ENCODE peak calls at places on chromosomes 4 and X, in ten cellular contexts. F is fibroblast of pulmonary artery; H is Jurkat, Clone E6-1; P is hepatocyte; U is AG04450; I is keratinocyte; B is foreskin fibroblast; A is AG04449; G is bronchial epithelial cell; T is GM12865. C is an unnamed sample.

GRCh38 chr4:2297606-2298517 is 36.0 kb upstream of the MXD4 start:
- DNase-seq in F (no peak), H (no peak), P (no peak), U (no peak), I (no peak), B (no peak), A (no peak), G (no peak), T (peak), C (no peak)

GRCh38 chr4:6419452-6420028 is 52.9 kb downstream of the PPP2R2C start:
- DNase-seq in F (peak), H (no peak), P (no peak), U (no peak), I (no peak), B (peak), A (no peak), G (no peak), T (no peak), C (no peak)

GRCh38 chrX:38917954-38918353 is 116.7 kb downstream of the MID1IP1 start:
- DNase-seq in F (no peak), H (no peak), P (no peak), U (no peak), I (no peak), B (no peak), A (no peak), G (no peak), T (no peak), C (no peak)

GRCh38 chr4:137363496-137363895 is 168.8 kb downstream of the PCDH18 start:
- DNase-seq in F (peak), H (no peak), P (no peak), U (no peak), I (no peak), B (no peak), A (no peak), G (no peak), T (no peak), C (no peak)

GRCh38 chr4:6916587-6917444 is 7.2 kb downstream of the TBC1D14 start:
- DNase-seq in F (peak), H (no peak), P (peak), U (no peak), I (peak), B (no peak), A (no peak), G (peak), T (peak), C (no peak)

GRCh38 chr4:1537410-1538095 is 131.3 kb upstream of the NKX1-1 start:
- DNase-seq in F (no peak), H (no peak), P (no peak), U (no peak), I (no peak), B (no peak), A (no peak), G (no peak), T (no peak), C (no peak)

GRCh38 chrX:5775985-5776384 is 452.7 kb downstream of the NLGN4X start:
- DNase-seq in F (no peak), H (peak), P (no peak), U (no peak), I (no peak), B (no peak), A (no peak), G (no peak), T (no peak), C (no peak)

GRCh38 chrX:109886122-109886761 is 116.7 kb upstream of the TMEM164 start:
- DNase-seq in F (peak), H (peak), P (peak), U (no peak), I (peak), B (peak), A (no peak), G (peak), T (peak), C (peak)

GRCh38 chrX:83588409-83588808 is 80.3 kb downstream of the POU3F4 start:
- DNase-seq in F (no peak), H (no peak), P (no peak), U (no peak), I (no peak), B (no peak), A (no peak), G (no peak), T (no peak), C (no peak)

GRCh38 chr4:65658117-65658516 is 12.2 kb downstream of the EPHA5 start:
- DNase-seq in F (no peak), H (no peak), P (no peak), U (no peak), I (no peak), B (no peak), A (no peak), G (no peak), T (no peak), C (no peak)

GRCh38 chr4:117455088-117455487 is 369.7 kb upstream of the TRAM1L1 start:
- DNase-seq in F (no peak), H (no peak), P (no peak), U (no peak), I (no peak), B (no peak), A (no peak), G (no peak), T (no peak), C (no peak)

GRCh38 chrX:47802589-47802988 is 34.1 kb upstream of the ZNF81 start:
- DNase-seq in F (peak), H (no peak), P (no peak), U (no peak), I (no peak), B (no peak), A (no peak), G (peak), T (no peak), C (no peak)

GRCh38 chr4:27305246-27305645 is 444.6 kb downstream of the STIM2 start:
- DNase-seq in F (no peak), H (no peak), P (peak), U (no peak), I (no peak), B (no peak), A (no peak), G (no peak), T (no peak), C (no peak)

GRCh38 chr4:168483786-168484185 is 3.5 kb upstream of the DDX60L start:
- DNase-seq in F (peak), H (no peak), P (no peak), U (no peak), I (no peak), B (peak), A (no peak), G (no peak), T (no peak), C (no peak)

GRCh38 chr4:139975830-139976272 is 178.1 kb downstream of the MAML3 start:
- DNase-seq in F (peak), H (no peak), P (no peak), U (no peak), I (no peak), B (peak), A (no peak), G (peak), T (peak), C (no peak)

GRCh38 chr4:185997287-185997686 is 71.7 kb upstream of the TLR3 start:
- DNase-seq in F (no peak), H (no peak), P (no peak), U (no peak), I (no peak), B (no peak), A (no peak), G (no peak), T (no peak), C (no peak)

GRCh38 chr4:3469386-3470243 is 6.5 kb downstream of the DOK7 start:
- DNase-seq in F (no peak), H (no peak), P (no peak), U (no peak), I (no peak), B (no peak), A (no peak), G (no peak), T (no peak), C (no peak)

GRCh38 chr4:94468093-94468492 is 16.4 kb downstream of the PDLIM5 start:
- DNase-seq in F (no peak), H (no peak), P (no peak), U (no peak), I (no peak), B (no peak), A (no peak), G (no peak), T (no peak), C (no peak)

GRCh38 chr4:118981839-118982381 is 93.3 kb downstream of the SYNPO2 start:
- DNase-seq in F (peak), H (peak), P (peak), U (peak), I (peak), B (peak), A (peak), G (peak), T (peak), C (peak)

GRCh38 chr4:110667670-110668069 is 44.8 kb upstream of the PITX2 start:
- DNase-seq in F (no peak), H (no peak), P (no peak), U (no peak), I (no peak), B (no peak), A (no peak), G (no peak), T (no peak), C (no peak)

GRCh38 chr4:1970926-1971325 is 37.8 kb downstream of the NELFA start:
- DNase-seq in F (no peak), H (no peak), P (no peak), U (no peak), I (no peak), B (no peak), A (no peak), G (no peak), T (no peak), C (no peak)

GRCh38 chr4:2390146-2390545 is 28.3 kb downstream of the ZFYVE28 start:
- DNase-seq in F (no peak), H (no peak), P (no peak), U (no peak), I (no peak), B (no peak), A (no peak), G (no peak), T (no peak), C (no peak)

GRCh38 chrX:45889471-45889870 is 655.8 kb downstream of the ZNF674 start:
- DNase-seq in F (peak), H (no peak), P (no peak), U (no peak), I (no peak), B (peak), A (no peak), G (peak), T (no peak), C (no peak)

GRCh38 chr4:3871881-3872833 is 106.0 kb downstream of the ADRA2C start:
- DNase-seq in F (no peak), H (no peak), P (no peak), U (no peak), I (no peak), B (no peak), A (no peak), G (no peak), T (no peak), C (no peak)

GRCh38 chr4:38128478-38129451 is 168.6 kb downstream of the PTTG2 start:
- DNase-seq in F (peak), H (no peak), P (no peak), U (no peak), I (peak), B (peak), A (no peak), G (peak), T (peak), C (peak)

GRCh38 chr4:53855886-53856260 is 208.5 kb downstream of the CHIC2 start:
- DNase-seq in F (peak), H (no peak), P (no peak), U (peak), I (no peak), B (peak), A (peak), G (peak), T (no peak), C (no peak)

GRCh38 chr4:118346495-118346894 is 6.3 kb downstream of the PRSS12 start:
- DNase-seq in F (no peak), H (no peak), P (no peak), U (no peak), I (no peak), B (no peak), A (no peak), G (no peak), T (no peak), C (no peak)

GRCh38 chrX:33194289-33194688 is 17.1 kb downstream of the DMD start:
- DNase-seq in F (no peak), H (no peak), P (no peak), U (no peak), I (no peak), B (no peak), A (no peak), G (no peak), T (no peak), C (no peak)

GRCh38 chr4:40149960-40150385 is 46.9 kb upstream of the RHOH start:
- DNase-seq in F (peak), H (peak), P (peak), U (peak), I (peak), B (peak), A (no peak), G (peak), T (peak), C (peak)

GRCh38 chr4:29066856-29067255 is 1653.3 kb upstream of the PCDH7 start:
- DNase-seq in F (peak), H (no peak), P (no peak), U (no peak), I (no peak), B (no peak), A (no peak), G (no peak), T (no peak), C (no peak)

GRCh38 chr4:179165339-179165738 is 1723.1 kb upstream of the AGA start:
- DNase-seq in F (no peak), H (no peak), P (no peak), U (no peak), I (no peak), B (no peak), A (no peak), G (no peak), T (no peak), C (no peak)

GRCh38 chr4:107011312-107011711 is 24.8 kb downstream of the DKK2 start:
- DNase-seq in F (no peak), H (no peak), P (no peak), U (no peak), I (no peak), B (no peak), A (no peak), G (no peak), T (no peak), C (no peak)

GRCh38 chr4:23368081-23368697 is 521.7 kb downstream of the PPARGC1A start:
- DNase-seq in F (no peak), H (no peak), P (peak), U (no peak), I (no peak), B (no peak), A (no peak), G (peak), T (no peak), C (no peak)

DNA sequence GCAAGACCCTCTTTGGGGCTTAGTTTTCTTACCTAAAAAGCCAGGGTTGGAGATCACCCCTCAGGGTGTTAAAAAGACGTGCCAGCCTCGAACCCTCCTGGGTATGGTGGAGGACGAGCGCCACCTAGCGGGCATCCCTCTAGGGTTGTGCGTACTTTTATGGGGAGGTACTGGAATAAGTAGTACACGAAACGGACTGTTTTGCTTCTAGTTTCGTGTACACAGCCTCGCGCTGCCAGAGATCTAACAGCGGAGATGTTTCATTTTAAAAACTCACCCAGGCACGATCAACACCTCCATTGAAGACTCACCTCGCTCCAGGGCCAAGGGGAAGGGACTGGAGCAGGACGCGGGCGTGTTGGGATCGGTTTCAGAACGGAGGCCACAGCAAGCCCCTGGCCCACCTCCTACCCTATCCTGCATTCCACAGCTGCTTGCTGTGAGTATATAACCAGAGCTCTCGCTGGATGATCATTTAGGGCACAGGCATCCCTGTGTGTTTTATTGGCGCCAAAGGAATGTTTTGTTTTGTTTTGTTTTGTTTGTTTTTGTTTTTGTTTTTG is 4.8 kb upstream of the NKX3-2 start:
- DNase-seq in F (peak), H (peak), P (peak), U (peak), I (peak), B (peak), A (peak), G (peak), T (peak), C (peak)
- H3K4me3 ChIP-seq in F (peak), H (peak), P (peak), U (peak), I (peak), B (peak), A (peak), G (peak), T (peak), C (peak)

DNA sequence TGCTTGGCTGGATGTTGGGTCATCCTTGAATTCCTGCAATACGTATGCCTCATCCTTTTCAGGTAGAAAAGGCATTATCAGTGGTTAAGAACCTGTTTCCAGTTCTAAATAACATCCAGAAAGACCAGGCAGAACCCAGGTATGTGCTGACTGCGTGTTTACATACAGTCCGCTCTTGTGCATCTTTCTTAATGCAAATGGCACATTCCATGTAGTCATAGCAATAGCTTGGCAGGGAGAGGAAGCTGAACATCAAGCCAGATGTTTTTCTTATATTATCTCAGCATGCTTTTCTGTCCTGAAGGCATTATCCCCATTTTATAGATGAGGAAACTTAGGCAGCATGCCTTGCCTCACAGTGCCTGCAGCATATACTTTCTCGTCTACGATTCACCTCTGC is 2.1 kb downstream of the DCLK2 start:
- DNase-seq in F (no peak), H (no peak), P (no peak), U (no peak), I (no peak), B (peak), A (no peak), G (no peak), T (no peak), C (no peak)
- H3K4me3 ChIP-seq in F (no peak), H (no peak), P (no peak), U (peak), I (no peak), B (peak), A (peak), G (no peak), T (no peak), C (no peak)

GRCh38 chr4:73090738-73091137 is 21.2 kb upstream of the COX18 start:
- DNase-seq in F (no peak), H (no peak), P (no peak), U (no peak), I (no peak), B (no peak), A (no peak), G (no peak), T (no peak), C (no peak)

GRCh38 chr4:73080789-73081188 is 11.3 kb upstream of the COX18 start:
- DNase-seq in F (peak), H (no peak), P (no peak), U (no peak), I (no peak), B (no peak), A (no peak), G (no peak), T (no peak), C (no peak)

GRCh38 chr4:73087871-73088270 is 18.4 kb upstream of the COX18 start:
- DNase-seq in F (no peak), H (no peak), P (no peak), U (no peak), I (no peak), B (no peak), A (no peak), G (no peak), T (no peak), C (no peak)

GRCh38 chr4:73086095-73086869 is 16.8 kb upstream of the COX18 start:
- DNase-seq in F (no peak), H (no peak), P (no peak), U (no peak), I (no peak), B (no peak), A (no peak), G (no peak), T (no peak), C (peak)
- H3K4me3 ChIP-seq in F (no peak), H (no peak), P (no peak), U (no peak), I (no peak), B (no peak), A (no peak), G (no peak), T (peak), C (peak)

GRCh38 chr4:174324246-174324645 is 40.5 kb downstream of the CEP44 start:
- DNase-seq in F (peak), H (no peak), P (no peak), U (no peak), I (no peak), B (no peak), A (no peak), G (no peak), T (no peak), C (no peak)
- H3K4me3 ChIP-seq in F (no peak), H (no peak), P (no peak), U (no peak), I (no peak), B (no peak), A (no peak), G (no peak), T (no peak), C (no peak)

GRCh38 chrX:108735680-108736508 is 469 bp downstream of the IRS4 start:
- DNase-seq in F (peak), H (no peak), P (peak), U (no peak), I (no peak), B (no peak), A (no peak), G (peak), T (no peak), C (no peak)
- H3K4me3 ChIP-seq in F (peak), H (no peak), P (peak), U (peak), I (peak), B (peak), A (peak), G (peak), T (no peak), C (peak)

DNA sequence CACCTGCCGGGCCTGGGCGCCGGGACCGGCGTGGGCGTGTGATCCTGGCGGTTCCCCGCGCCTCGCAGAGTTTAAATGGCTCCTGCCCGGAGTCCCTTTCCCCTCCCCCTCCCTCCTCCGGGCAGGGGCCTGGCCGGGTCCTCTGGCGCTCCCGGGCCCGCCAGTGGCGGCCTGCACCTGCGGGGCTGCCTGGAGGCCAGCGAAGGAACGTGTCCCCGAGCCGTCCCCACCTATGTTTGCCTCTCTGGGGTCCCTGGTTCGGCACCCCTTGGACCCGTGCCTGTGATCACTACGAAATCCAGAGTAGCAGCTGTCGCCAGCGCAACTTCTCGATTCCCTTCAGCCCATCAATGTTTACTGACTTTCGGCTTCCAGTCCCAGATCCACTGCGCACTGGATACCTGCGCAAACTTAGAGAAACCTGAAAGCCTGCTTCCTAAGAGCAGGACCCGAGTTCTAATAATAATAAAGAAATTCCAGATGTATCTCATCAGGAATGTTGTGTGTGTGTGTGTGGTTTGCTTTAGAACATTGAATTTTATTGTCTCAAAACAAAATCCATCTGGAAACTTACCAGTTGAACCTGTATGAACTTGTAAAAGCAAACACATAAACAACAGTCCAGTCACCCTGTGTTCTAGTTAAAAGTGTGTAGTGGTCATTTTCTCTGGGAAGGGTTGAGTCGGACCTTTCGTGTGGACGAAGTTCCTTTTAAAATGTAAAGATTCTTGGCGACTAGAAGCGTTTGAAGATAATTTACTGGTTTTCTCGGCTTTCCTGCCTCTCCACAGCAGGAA is 808 bp downstream of the SHROOM2 start:
- DNase-seq in F (no peak), H (no peak), P (peak), U (no peak), I (no peak), B (no peak), A (no peak), G (peak), T (no peak), C (no peak)
- H3K4me3 ChIP-seq in F (peak), H (no peak), P (peak), U (peak), I (peak), B (peak), A (peak), G (peak), T (no peak), C (no peak)

GRCh38 chr4:55517526-55518229 is 29.0 kb downstream of the CLOCK start:
- DNase-seq in F (no peak), H (no peak), P (no peak), U (no peak), I (no peak), B (no peak), A (no peak), G (no peak), T (peak), C (no peak)
- H3K4me3 ChIP-seq in F (no peak), H (no peak), P (no peak), U (no peak), I (no peak), B (no peak), A (no peak), G (no peak), T (no peak), C (no peak)